ENCODE peak calls at places on chromosomes 13 and 19, in five cellular contexts. A, Q, X, E and K are unnamed samples.

GRCh38 chr13:62194371-62194770 is 778.7 kb upstream of the PCDH20 start:
- DNase-seq in A (no peak), Q (no peak), X (no peak), E (no peak), K (no peak)

GRCh38 chr19:38932425-38933179 is 1.9 kb downstream of the MRPS12 start:
- DNase-seq in A (no peak), Q (no peak), X (no peak), E (peak), K (peak)

GRCh38 chr19:48866692-48867091 is 1.7 kb downstream of the PLEKHA4 start:
- DNase-seq in A (no peak), Q (no peak), X (no peak), E (no peak), K (no peak)

GRCh38 chr13:40969169-40969901 is 49.8 kb downstream of the ELF1 start:
- DNase-seq in A (no peak), Q (no peak), X (no peak), E (no peak), K (no peak)

GRCh38 chr19:46718157-46718933 is 1.4 kb upstream of the PRKD2 start:
- DNase-seq in A (no peak), Q (no peak), X (no peak), E (peak), K (no peak)

GRCh38 chr13:36029171-36029570 is 102.0 kb downstream of the DCLK1 start:
- DNase-seq in A (no peak), Q (no peak), X (no peak), E (no peak), K (peak)

GRCh38 chr19:46115396-46116109 is 8.9 kb downstream of the IGFL3 start:
- DNase-seq in A (peak), Q (no peak), X (no peak), E (no peak), K (peak)

GRCh38 chr19:35207391-35207871 is 21.1 kb downstream of the FAM187B start:
- DNase-seq in A (peak), Q (no peak), X (no peak), E (no peak), K (no peak)

GRCh38 chr13:113902956-113903355 is 39.1 kb upstream of the GAS6 start:
- DNase-seq in A (no peak), Q (peak), X (peak), E (no peak), K (no peak)

GRCh38 chr19:9295411-9295849 is 14.2 kb downstream of the ZNF699 start:
- DNase-seq in A (no peak), Q (no peak), X (no peak), E (no peak), K (peak)

GRCh38 chr13:46575843-46576242 is 22.9 kb downstream of the LRCH1 start:
- DNase-seq in A (no peak), Q (no peak), X (peak), E (no peak), K (peak)

GRCh38 chr13:70950664-70951063 is 842.4 kb upstream of the KLHL1 start:
- DNase-seq in A (no peak), Q (no peak), X (no peak), E (no peak), K (no peak)

GRCh38 chr13:51761638-51762350 is 42.2 kb downstream of the DHRS12 start:
- DNase-seq in A (no peak), Q (no peak), X (no peak), E (no peak), K (no peak)

GRCh38 chr19:49896863-49897621 is at the start of gene IL4I1:
- DNase-seq in A (no peak), Q (no peak), X (no peak), E (no peak), K (peak)

GRCh38 chr13:64127192-64127591 is 2711.5 kb upstream of the PCDH20 start:
- DNase-seq in A (no peak), Q (no peak), X (no peak), E (no peak), K (no peak)

GRCh38 chr19:10690351-10690781 is 10.9 kb upstream of the QTRT1 start:
- DNase-seq in A (no peak), Q (no peak), X (no peak), E (peak), K (no peak)

GRCh38 chr13:27619711-27620376 is 485 bp downstream of the LNX2 start:
- DNase-seq in A (no peak), Q (peak), X (peak), E (no peak), K (peak)

GRCh38 chr19:18931316-18932162 is 9.5 kb downstream of the HOMER3 start:
- DNase-seq in A (no peak), Q (no peak), X (no peak), E (no peak), K (no peak)

GRCh38 chr19:17304386-17305047 is 1.2 kb upstream of the MRPL34 start:
- DNase-seq in A (no peak), Q (no peak), X (no peak), E (no peak), K (no peak)

GRCh38 chr13:40187836-40188591 is 478.4 kb downstream of the FOXO1 start:
- DNase-seq in A (no peak), Q (no peak), X (no peak), E (peak), K (no peak)

GRCh38 chr19:33249740-33250366 is 24.2 kb upstream of the SLC7A10 start:
- DNase-seq in A (no peak), Q (no peak), X (no peak), E (no peak), K (no peak)

GRCh38 chr13:82847595-82847994 is 1034.7 kb downstream of the SLITRK1 start:
- DNase-seq in A (no peak), Q (no peak), X (no peak), E (no peak), K (no peak)

GRCh38 chr19:2034729-2035589 is 16.1 kb downstream of the MKNK2 start:
- DNase-seq in A (peak), Q (no peak), X (no peak), E (peak), K (no peak)

GRCh38 chr13:114119196-114119595 is 13.2 kb downstream of the RASA3 start:
- DNase-seq in A (no peak), Q (no peak), X (no peak), E (peak), K (peak)

GRCh38 chr13:68128297-68128915 is 898.3 kb upstream of the PCDH9 start:
- DNase-seq in A (no peak), Q (no peak), X (no peak), E (no peak), K (no peak)

GRCh38 chr13:30140973-30141372 is 166.4 kb downstream of the KATNAL1 start:
- DNase-seq in A (no peak), Q (no peak), X (no peak), E (no peak), K (no peak)

GRCh38 chr19:51531349-51532315 is at the start of gene SIGLEC6:
- DNase-seq in A (no peak), Q (no peak), X (no peak), E (no peak), K (no peak)

GRCh38 chr19:46787331-46788100 is 878 bp downstream of the SLC1A5 start:
- DNase-seq in A (peak), Q (peak), X (peak), E (peak), K (peak)

GRCh38 chr13:98457053-98457452 is 119.9 kb downstream of the STK24 start:
- DNase-seq in A (no peak), Q (no peak), X (no peak), E (no peak), K (no peak)

GRCh38 chr19:8209111-8209964 is at the start of gene CERS4:
- DNase-seq in A (peak), Q (no peak), X (peak), E (peak), K (peak)

GRCh38 chr19:30070970-30071632 is 129.1 kb downstream of the URI1 start:
- DNase-seq in A (no peak), Q (no peak), X (no peak), E (no peak), K (no peak)

GRCh38 chr19:14116525-14116917 is 1.0 kb downstream of the PRKACA start:
- DNase-seq in A (no peak), Q (no peak), X (no peak), E (no peak), K (no peak)

GRCh38 chr19:49282184-49282583 is 42.8 kb downstream of the SLC6A16 start:
- DNase-seq in A (no peak), Q (no peak), X (no peak), E (no peak), K (no peak)

GRCh38 chr13:66858163-66858562 is 372.0 kb downstream of the PCDH9 start:
- DNase-seq in A (no peak), Q (no peak), X (no peak), E (no peak), K (no peak)

GRCh38 chr13:105177265-105177900 is 1358.1 kb downstream of the EFNB2 start:
- DNase-seq in A (no peak), Q (no peak), X (no peak), E (no peak), K (no peak)

GRCh38 chr13:72890546-72890945 is 108.6 kb downstream of the PIBF1 start:
- DNase-seq in A (no peak), Q (no peak), X (no peak), E (no peak), K (no peak)

GRCh38 chr19:35566738-35567137 is 3.3 kb upstream of the ATP4A start:
- DNase-seq in A (no peak), Q (no peak), X (no peak), E (no peak), K (no peak)

GRCh38 chr19:49591731-49592485 is 926 bp downstream of the PRR12 start:
- DNase-seq in A (peak), Q (no peak), X (no peak), E (peak), K (no peak)

GRCh38 chr19:46608178-46608577 is 7.0 kb downstream of the CALM3 start:
- DNase-seq in A (no peak), Q (no peak), X (peak), E (no peak), K (no peak)

GRCh38 chr13:95002126-95002525 is 289.8 kb upstream of the SOX21 start:
- DNase-seq in A (no peak), Q (no peak), X (no peak), E (no peak), K (no peak)
- TF ChIP-seq CTCF in A (no peak), Q (no peak), X (no peak), E (no peak), K (no peak)

DNA sequence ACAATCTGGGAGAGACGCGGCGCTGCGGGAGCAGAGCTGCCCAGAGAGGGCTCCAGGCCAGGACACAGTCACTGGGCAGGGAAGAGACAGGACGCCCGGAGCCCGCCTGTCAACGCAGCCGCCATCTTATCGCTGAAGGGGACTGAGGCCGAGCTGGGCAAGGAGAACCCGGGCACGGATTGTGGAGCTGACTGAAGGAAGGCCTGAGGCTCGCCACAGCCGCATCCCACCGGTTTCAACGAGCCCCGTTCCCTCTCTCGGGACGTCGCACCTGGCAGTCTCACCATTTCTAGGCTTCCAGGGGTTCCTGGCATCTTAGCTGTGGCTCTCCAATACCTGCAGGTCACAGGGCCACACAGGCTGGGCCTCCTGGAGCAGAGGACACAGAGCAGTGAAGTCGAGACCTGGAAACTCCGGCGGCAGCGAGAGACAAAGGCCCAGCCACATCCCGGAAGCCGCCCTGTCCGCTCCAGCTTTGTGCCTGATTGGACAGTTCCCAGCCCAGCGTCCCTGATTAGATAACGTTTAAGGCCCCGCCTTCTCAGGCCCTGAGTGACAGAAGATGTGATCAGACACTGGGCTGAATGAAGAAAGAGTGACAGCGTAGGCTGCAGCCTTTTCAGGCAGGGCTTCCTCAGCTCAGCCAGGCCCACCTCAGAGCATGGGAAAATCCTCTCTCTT is at the start of gene ZNF91:
- DNase-seq in A (peak), Q (peak), X (peak), E (peak), K (peak)
- TF ChIP-seq CTCF in A (no peak), Q (no peak), X (no peak), E (no peak), K (no peak)

DNA sequence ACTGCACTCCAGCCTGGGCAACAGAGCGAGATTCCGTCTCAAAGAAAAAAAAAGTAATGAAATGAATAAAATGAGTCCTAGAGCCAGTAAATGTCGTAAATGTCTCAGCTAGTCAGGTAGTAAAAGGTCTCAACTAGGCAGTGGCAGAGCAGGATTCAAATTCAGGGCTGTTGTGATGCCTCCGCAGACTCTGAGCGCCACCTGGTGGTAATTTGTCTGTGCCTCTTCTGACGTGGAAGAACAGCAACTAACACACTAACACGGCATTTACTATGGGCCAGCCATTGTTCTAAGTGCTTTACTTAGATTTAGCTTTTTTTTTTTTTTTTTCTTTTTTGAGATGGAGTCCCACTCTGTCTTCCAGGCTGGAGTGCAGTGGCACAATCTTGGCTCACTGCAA is 30.2 kb downstream of the CYP2F1 start:
- DNase-seq in A (peak), Q (peak), X (peak), E (peak), K (peak)
- TF ChIP-seq CTCF in A (peak), Q (peak), X (peak), E (peak), K (peak)

GRCh38 chr19:55447421-55448174 is 4.5 kb upstream of the SHISA7 start:
- DNase-seq in A (peak), Q (no peak), X (no peak), E (no peak), K (no peak)
- TF ChIP-seq CTCF in A (no peak), Q (peak), X (no peak), E (no peak), K (no peak)